ENCODE peak calls at places on chromosomes 11 and 22, in nine cellular contexts. One of them, this sample, is unnamed.

GRCh38 chr11:624705-625635 is at the start of gene CDHR5:
- DNase-seq in GM13977: no peak
- DNase-seq in stimulated activated CD8-positive, alpha-beta memory T cell treated with anti-CD3 and anti-CD28 coated beads, Interleukin-7, amount 100 ng/mL, for 24 hours: no peak
- DNase-seq in adipocyte: no peak
- DNase-seq in GDM1: no peak
- DNase-seq in GM04504: no peak
- DNase-seq in left ventricle myocardium superior: peak
- DNase-seq in activated naive CD4-positive, alpha-beta T cell: no peak
- DNase-seq in GM19239: no peak
- DNase-seq in this sample: no peak

GRCh38 chr22:19271856-19272535 is 19.5 kb downstream of the CLTCL1 start:
- DNase-seq in adipocyte: peak
- DNase-seq in GM04504: no peak
- DNase-seq in GM13977: no peak
- DNase-seq in left ventricle myocardium superior: no peak
- DNase-seq in GM19239: no peak
- DNase-seq in stimulated activated CD8-positive, alpha-beta memory T cell treated with anti-CD3 and anti-CD28 coated beads, Interleukin-7, amount 100 ng/mL, for 24 hours: no peak
- DNase-seq in GDM1: no peak
- DNase-seq in activated naive CD4-positive, alpha-beta T cell: no peak
- DNase-seq in this sample: no peak

GRCh38 chr11:134516529-134516928 is 104.5 kb upstream of the B3GAT1 start:
- DNase-seq in activated naive CD4-positive, alpha-beta T cell: no peak
- DNase-seq in left ventricle myocardium superior: no peak
- DNase-seq in GM13977: no peak
- DNase-seq in stimulated activated CD8-positive, alpha-beta memory T cell treated with anti-CD3 and anti-CD28 coated beads, Interleukin-7, amount 100 ng/mL, for 24 hours: no peak
- DNase-seq in adipocyte: no peak
- DNase-seq in GDM1: no peak
- DNase-seq in GM04504: no peak
- DNase-seq in GM19239: no peak
- DNase-seq in this sample: no peak

GRCh38 chr11:71996517-71996916 is 2.2 kb upstream of the IL18BP start:
- DNase-seq in GM13977: no peak
- DNase-seq in GM04504: no peak
- DNase-seq in GM19239: no peak
- DNase-seq in GDM1: no peak
- DNase-seq in left ventricle myocardium superior: no peak
- DNase-seq in adipocyte: no peak
- DNase-seq in activated naive CD4-positive, alpha-beta T cell: no peak
- DNase-seq in stimulated activated CD8-positive, alpha-beta memory T cell treated with anti-CD3 and anti-CD28 coated beads, Interleukin-7, amount 100 ng/mL, for 24 hours: no peak
- DNase-seq in this sample: no peak

GRCh38 chr11:63832336-63832735 is 6.6 kb upstream of the MARK2 start:
- DNase-seq in stimulated activated CD8-positive, alpha-beta memory T cell treated with anti-CD3 and anti-CD28 coated beads, Interleukin-7, amount 100 ng/mL, for 24 hours: no peak
- DNase-seq in GDM1: no peak
- DNase-seq in left ventricle myocardium superior: no peak
- DNase-seq in GM04504: no peak
- DNase-seq in GM19239: no peak
- DNase-seq in adipocyte: no peak
- DNase-seq in GM13977: no peak
- DNase-seq in activated naive CD4-positive, alpha-beta T cell: no peak
- DNase-seq in this sample: no peak

GRCh38 chr11:34135439-34135838 is 30.0 kb downstream of the NAT10 start:
- DNase-seq in GM13977: no peak
- DNase-seq in activated naive CD4-positive, alpha-beta T cell: no peak
- DNase-seq in GM19239: no peak
- DNase-seq in adipocyte: no peak
- DNase-seq in GM04504: no peak
- DNase-seq in GDM1: no peak
- DNase-seq in left ventricle myocardium superior: no peak
- DNase-seq in stimulated activated CD8-positive, alpha-beta memory T cell treated with anti-CD3 and anti-CD28 coated beads, Interleukin-7, amount 100 ng/mL, for 24 hours: no peak
- DNase-seq in this sample: no peak

GRCh38 chr11:587978-588380 is 11.7 kb downstream of the PHRF1 start:
- DNase-seq in GM13977: no peak
- DNase-seq in GM04504: no peak
- DNase-seq in GM19239: no peak
- DNase-seq in activated naive CD4-positive, alpha-beta T cell: no peak
- DNase-seq in GDM1: no peak
- DNase-seq in stimulated activated CD8-positive, alpha-beta memory T cell treated with anti-CD3 and anti-CD28 coated beads, Interleukin-7, amount 100 ng/mL, for 24 hours: peak
- DNase-seq in adipocyte: peak
- DNase-seq in left ventricle myocardium superior: no peak
- DNase-seq in this sample: no peak

GRCh38 chr22:37117092-37117491 is 7.6 kb upstream of the TMPRSS6 start:
- DNase-seq in stimulated activated CD8-positive, alpha-beta memory T cell treated with anti-CD3 and anti-CD28 coated beads, Interleukin-7, amount 100 ng/mL, for 24 hours: no peak
- DNase-seq in adipocyte: no peak
- DNase-seq in GDM1: no peak
- DNase-seq in GM04504: no peak
- DNase-seq in activated naive CD4-positive, alpha-beta T cell: no peak
- DNase-seq in GM19239: no peak
- DNase-seq in left ventricle myocardium superior: no peak
- DNase-seq in GM13977: no peak
- DNase-seq in this sample: no peak

GRCh38 chr11:129960216-129961214 is 42.1 kb downstream of the PRDM10 start:
- DNase-seq in left ventricle myocardium superior: no peak
- DNase-seq in adipocyte: peak
- DNase-seq in stimulated activated CD8-positive, alpha-beta memory T cell treated with anti-CD3 and anti-CD28 coated beads, Interleukin-7, amount 100 ng/mL, for 24 hours: no peak
- DNase-seq in GDM1: no peak
- DNase-seq in GM13977: peak
- DNase-seq in activated naive CD4-positive, alpha-beta T cell: no peak
- DNase-seq in GM04504: peak
- DNase-seq in GM19239: no peak
- DNase-seq in this sample: no peak

GRCh38 chr22:49328076-49328475 is 499.6 kb downstream of the BRD1 start:
- DNase-seq in GM13977: no peak
- DNase-seq in activated naive CD4-positive, alpha-beta T cell: no peak
- DNase-seq in adipocyte: no peak
- DNase-seq in stimulated activated CD8-positive, alpha-beta memory T cell treated with anti-CD3 and anti-CD28 coated beads, Interleukin-7, amount 100 ng/mL, for 24 hours: no peak
- DNase-seq in GM04504: no peak
- DNase-seq in GDM1: no peak
- DNase-seq in GM19239: no peak
- DNase-seq in left ventricle myocardium superior: no peak
- DNase-seq in this sample: no peak

GRCh38 chr11:11414996-11415395 is 61.9 kb upstream of the CSNK2A3 start:
- DNase-seq in GM04504: no peak
- DNase-seq in GDM1: no peak
- DNase-seq in GM19239: no peak
- DNase-seq in GM13977: no peak
- DNase-seq in left ventricle myocardium superior: no peak
- DNase-seq in activated naive CD4-positive, alpha-beta T cell: no peak
- DNase-seq in stimulated activated CD8-positive, alpha-beta memory T cell treated with anti-CD3 and anti-CD28 coated beads, Interleukin-7, amount 100 ng/mL, for 24 hours: no peak
- DNase-seq in adipocyte: no peak
- DNase-seq in this sample: no peak

GRCh38 chr11:94738746-94739145 is 29.4 kb upstream of the AMOTL1 start:
- DNase-seq in adipocyte: no peak
- DNase-seq in GDM1: no peak
- DNase-seq in stimulated activated CD8-positive, alpha-beta memory T cell treated with anti-CD3 and anti-CD28 coated beads, Interleukin-7, amount 100 ng/mL, for 24 hours: no peak
- DNase-seq in activated naive CD4-positive, alpha-beta T cell: no peak
- DNase-seq in GM13977: no peak
- DNase-seq in left ventricle myocardium superior: no peak
- DNase-seq in GM19239: no peak
- DNase-seq in GM04504: no peak
- DNase-seq in this sample: no peak

GRCh38 chr11:1089738-1090599 is 15.3 kb downstream of the MUC2 start:
- DNase-seq in GM19239: no peak
- DNase-seq in adipocyte: no peak
- DNase-seq in left ventricle myocardium superior: peak
- DNase-seq in GM04504: no peak
- DNase-seq in activated naive CD4-positive, alpha-beta T cell: no peak
- DNase-seq in GM13977: no peak
- DNase-seq in stimulated activated CD8-positive, alpha-beta memory T cell treated with anti-CD3 and anti-CD28 coated beads, Interleukin-7, amount 100 ng/mL, for 24 hours: no peak
- DNase-seq in GDM1: no peak
- DNase-seq in this sample: no peak

GRCh38 chr11:118913411-118914125 is 12.2 kb downstream of the BCL9L start:
- DNase-seq in GDM1: peak
- DNase-seq in GM13977: no peak
- DNase-seq in GM04504: no peak
- DNase-seq in left ventricle myocardium superior: no peak
- DNase-seq in activated naive CD4-positive, alpha-beta T cell: no peak
- DNase-seq in GM19239: no peak
- DNase-seq in adipocyte: no peak
- DNase-seq in stimulated activated CD8-positive, alpha-beta memory T cell treated with anti-CD3 and anti-CD28 coated beads, Interleukin-7, amount 100 ng/mL, for 24 hours: no peak
- DNase-seq in this sample: no peak